ENCODE peak calls at places on chromosome 1, in nine cellular contexts. One of them, this sample, is unnamed.

GRCh38 chr1:16220101-16220500 is 7.6 kb upstream of the ARHGEF19 start:
- DNase-seq in NCI-H1930: no peak
- DNase-seq in RWPE1: no peak
- DNase-seq in GM12891: no peak
- DNase-seq in WTC11: no peak
- DNase-seq in GM04504: no peak
- DNase-seq in nephron progenitor cell: no peak
- DNase-seq in KG1: no peak
- DNase-seq in activated CD4-positive, alpha-beta T cell treated with anti-CD3 and anti-CD28 coated beads, Interleukin-2, amount 50 U/mL, for 1 hour: no peak
- DNase-seq in this sample: no peak

GRCh38 chr1:58755468-58755872 is 28.4 kb downstream of the JUN start:
- DNase-seq in NCI-H1930: no peak
- DNase-seq in RWPE1: peak; percentile 93
- DNase-seq in GM12891: peak; percentile 29
- DNase-seq in WTC11: no peak
- DNase-seq in GM04504: peak; percentile 98
- DNase-seq in nephron progenitor cell: no peak
- DNase-seq in KG1: peak; percentile 82
- DNase-seq in activated CD4-positive, alpha-beta T cell treated with anti-CD3 and anti-CD28 coated beads, Interleukin-2, amount 50 U/mL, for 1 hour: peak; percentile 17
- DNase-seq in this sample: peak; percentile 83

GRCh38 chr1:146031476-146031875 is 9.9 kb upstream of the HJV start:
- DNase-seq in NCI-H1930: no peak
- DNase-seq in RWPE1: no peak
- DNase-seq in GM12891: no peak
- DNase-seq in WTC11: no peak
- DNase-seq in GM04504: no peak
- DNase-seq in nephron progenitor cell: no peak
- DNase-seq in KG1: no peak
- DNase-seq in activated CD4-positive, alpha-beta T cell treated with anti-CD3 and anti-CD28 coated beads, Interleukin-2, amount 50 U/mL, for 1 hour: no peak
- DNase-seq in this sample: no peak

GRCh38 chr1:59765036-59765730 is 49.6 kb upstream of the HOOK1 start:
- DNase-seq in NCI-H1930: peak; percentile 57
- DNase-seq in RWPE1: peak; percentile 70
- DNase-seq in GM12891: no peak
- DNase-seq in WTC11: no peak
- DNase-seq in GM04504: no peak
- DNase-seq in nephron progenitor cell: no peak
- DNase-seq in KG1: no peak
- DNase-seq in activated CD4-positive, alpha-beta T cell treated with anti-CD3 and anti-CD28 coated beads, Interleukin-2, amount 50 U/mL, for 1 hour: no peak
- DNase-seq in this sample: no peak

GRCh38 chr1:186188004-186188539 is 187.0 kb downstream of the TPR start:
- DNase-seq in NCI-H1930: no peak
- DNase-seq in RWPE1: peak; percentile 82
- DNase-seq in GM12891: no peak
- DNase-seq in WTC11: no peak
- DNase-seq in GM04504: peak; percentile 62
- DNase-seq in nephron progenitor cell: no peak
- DNase-seq in KG1: no peak
- DNase-seq in activated CD4-positive, alpha-beta T cell treated with anti-CD3 and anti-CD28 coated beads, Interleukin-2, amount 50 U/mL, for 1 hour: no peak
- DNase-seq in this sample: peak; percentile 80

GRCh38 chr1:19529570-19530145 is 44.3 kb upstream of the CAPZB start:
- DNase-seq in NCI-H1930: no peak
- DNase-seq in RWPE1: no peak
- DNase-seq in GM12891: no peak
- DNase-seq in WTC11: no peak
- DNase-seq in GM04504: no peak
- DNase-seq in nephron progenitor cell: no peak
- DNase-seq in KG1: no peak
- DNase-seq in activated CD4-positive, alpha-beta T cell treated with anti-CD3 and anti-CD28 coated beads, Interleukin-2, amount 50 U/mL, for 1 hour: no peak
- DNase-seq in this sample: no peak

GRCh38 chr1:94772230-94772641 is 47.9 kb upstream of the SLC44A3 start:
- DNase-seq in NCI-H1930: no peak
- DNase-seq in RWPE1: peak; percentile 26
- DNase-seq in GM12891: no peak
- DNase-seq in WTC11: no peak
- DNase-seq in GM04504: no peak
- DNase-seq in nephron progenitor cell: no peak
- DNase-seq in KG1: no peak
- DNase-seq in activated CD4-positive, alpha-beta T cell treated with anti-CD3 and anti-CD28 coated beads, Interleukin-2, amount 50 U/mL, for 1 hour: no peak
- DNase-seq in this sample: no peak

GRCh38 chr1:64212023-64212422 is 8.6 kb downstream of the UBE2U start:
- DNase-seq in NCI-H1930: no peak
- DNase-seq in RWPE1: no peak
- DNase-seq in GM12891: no peak
- DNase-seq in WTC11: no peak
- DNase-seq in GM04504: peak; percentile 15
- DNase-seq in nephron progenitor cell: no peak
- DNase-seq in KG1: no peak
- DNase-seq in activated CD4-positive, alpha-beta T cell treated with anti-CD3 and anti-CD28 coated beads, Interleukin-2, amount 50 U/mL, for 1 hour: no peak
- DNase-seq in this sample: no peak

GRCh38 chr1:86429122-86429725 is 5.3 kb downstream of the CLCA2 start:
- DNase-seq in NCI-H1930: no peak
- DNase-seq in RWPE1: no peak
- DNase-seq in GM12891: no peak
- DNase-seq in WTC11: no peak
- DNase-seq in GM04504: no peak
- DNase-seq in nephron progenitor cell: no peak
- DNase-seq in KG1: no peak
- DNase-seq in activated CD4-positive, alpha-beta T cell treated with anti-CD3 and anti-CD28 coated beads, Interleukin-2, amount 50 U/mL, for 1 hour: no peak
- DNase-seq in this sample: no peak

GRCh38 chr1:227416156-227416865 is 98.0 kb upstream of the CDC42BPA start:
- DNase-seq in NCI-H1930: no peak
- DNase-seq in RWPE1: no peak
- DNase-seq in GM12891: no peak
- DNase-seq in WTC11: no peak
- DNase-seq in GM04504: no peak
- DNase-seq in nephron progenitor cell: no peak
- DNase-seq in KG1: no peak
- DNase-seq in activated CD4-positive, alpha-beta T cell treated with anti-CD3 and anti-CD28 coated beads, Interleukin-2, amount 50 U/mL, for 1 hour: no peak
- DNase-seq in this sample: no peak

GRCh38 chr1:67532452-67533216 is 102.4 kb upstream of the SERBP1 start:
- DNase-seq in NCI-H1930: peak; percentile 11
- DNase-seq in RWPE1: peak; percentile 57
- DNase-seq in GM12891: peak; percentile 35
- DNase-seq in WTC11: peak; percentile 20
- DNase-seq in GM04504: peak; percentile 61
- DNase-seq in nephron progenitor cell: peak; percentile 32
- DNase-seq in KG1: peak; percentile 45
- DNase-seq in activated CD4-positive, alpha-beta T cell treated with anti-CD3 and anti-CD28 coated beads, Interleukin-2, amount 50 U/mL, for 1 hour: no peak
- DNase-seq in this sample: peak; percentile 80

GRCh38 chr1:6157528-6158174 is 22.5 kb downstream of the CHD5 start:
- DNase-seq in NCI-H1930: no peak
- DNase-seq in RWPE1: peak; percentile 99
- DNase-seq in GM12891: no peak
- DNase-seq in WTC11: no peak
- DNase-seq in GM04504: no peak
- DNase-seq in nephron progenitor cell: no peak
- DNase-seq in KG1: no peak
- DNase-seq in activated CD4-positive, alpha-beta T cell treated with anti-CD3 and anti-CD28 coated beads, Interleukin-2, amount 50 U/mL, for 1 hour: no peak
- DNase-seq in this sample: peak; percentile 93